ENCODE peak calls at places on chromosomes 13 and 19, in eight cellular contexts. One of them, this sample, is unnamed.

GRCh38 chr13:65926750-65927171 is 1303.4 kb downstream of the PCDH9 start:
- DNase-seq in T-helper 2 cell: no peak
- DNase-seq in T-helper 17 cell: no peak
- DNase-seq in DMS 273 treated with DMSO at 0.1 percent for 48 hours: no peak
- DNase-seq in testis: no peak
- DNase-seq in frontal cortex: no peak
- DNase-seq in stomach: peak
- DNase-seq in GM03348: no peak
- DNase-seq in this sample: peak

GRCh38 chr13:42412812-42413795 is 141.2 kb downstream of the AKAP11 start:
- DNase-seq in DMS 273 treated with DMSO at 0.1 percent for 48 hours: no peak
- DNase-seq in GM03348: no peak
- DNase-seq in frontal cortex: no peak
- DNase-seq in T-helper 2 cell: no peak
- DNase-seq in T-helper 17 cell: no peak
- DNase-seq in stomach: no peak
- DNase-seq in testis: peak
- DNase-seq in this sample: no peak

GRCh38 chr19:38684078-38684861 is 36.8 kb downstream of the ACTN4 start:
- DNase-seq in stomach: peak
- DNase-seq in DMS 273 treated with DMSO at 0.1 percent for 48 hours: peak
- DNase-seq in T-helper 2 cell: no peak
- DNase-seq in T-helper 17 cell: no peak
- DNase-seq in GM03348: peak
- DNase-seq in frontal cortex: no peak
- DNase-seq in testis: no peak
- DNase-seq in this sample: peak

GRCh38 chr19:8129061-8129460 is 20.3 kb downstream of the FBN3 start:
- DNase-seq in DMS 273 treated with DMSO at 0.1 percent for 48 hours: no peak
- DNase-seq in testis: no peak
- DNase-seq in stomach: no peak
- DNase-seq in T-helper 2 cell: no peak
- DNase-seq in GM03348: no peak
- DNase-seq in frontal cortex: no peak
- DNase-seq in T-helper 17 cell: no peak
- DNase-seq in this sample: no peak

GRCh38 chr13:112770504-112770903 is 80.7 kb downstream of the ATP11A start:
- DNase-seq in T-helper 17 cell: no peak
- DNase-seq in stomach: no peak
- DNase-seq in GM03348: no peak
- DNase-seq in DMS 273 treated with DMSO at 0.1 percent for 48 hours: no peak
- DNase-seq in T-helper 2 cell: no peak
- DNase-seq in frontal cortex: no peak
- DNase-seq in testis: no peak
- DNase-seq in this sample: no peak

GRCh38 chr13:110193491-110193890 is 113.5 kb downstream of the COL4A1 start:
- DNase-seq in frontal cortex: no peak
- DNase-seq in T-helper 2 cell: no peak
- DNase-seq in DMS 273 treated with DMSO at 0.1 percent for 48 hours: no peak
- DNase-seq in stomach: no peak
- DNase-seq in testis: no peak
- DNase-seq in T-helper 17 cell: no peak
- DNase-seq in GM03348: no peak
- DNase-seq in this sample: no peak

GRCh38 chr19:13953021-13953531 is 767 bp downstream of the DCAF15 start:
- DNase-seq in T-helper 2 cell: no peak
- DNase-seq in frontal cortex: no peak
- DNase-seq in testis: peak
- DNase-seq in T-helper 17 cell: no peak
- DNase-seq in DMS 273 treated with DMSO at 0.1 percent for 48 hours: no peak
- DNase-seq in stomach: peak
- DNase-seq in GM03348: peak
- DNase-seq in this sample: peak

GRCh38 chr19:4066682-4067395 is at the start of gene ZBTB7A:
- DNase-seq in stomach: peak
- DNase-seq in T-helper 2 cell: peak
- DNase-seq in testis: peak
- DNase-seq in frontal cortex: peak
- DNase-seq in T-helper 17 cell: peak
- DNase-seq in DMS 273 treated with DMSO at 0.1 percent for 48 hours: no peak
- DNase-seq in GM03348: peak
- DNase-seq in this sample: peak

GRCh38 chr13:28531195-28531955 is 36.4 kb upstream of the FLT1 start:
- DNase-seq in DMS 273 treated with DMSO at 0.1 percent for 48 hours: no peak
- DNase-seq in T-helper 17 cell: no peak
- DNase-seq in testis: peak
- DNase-seq in stomach: peak
- DNase-seq in T-helper 2 cell: no peak
- DNase-seq in GM03348: peak
- DNase-seq in frontal cortex: peak
- DNase-seq in this sample: peak

GRCh38 chr13:106690779-106691178 is 122.8 kb upstream of the ARGLU1 start:
- DNase-seq in T-helper 17 cell: no peak
- DNase-seq in DMS 273 treated with DMSO at 0.1 percent for 48 hours: no peak
- DNase-seq in T-helper 2 cell: no peak
- DNase-seq in stomach: no peak
- DNase-seq in testis: no peak
- DNase-seq in frontal cortex: no peak
- DNase-seq in GM03348: no peak
- DNase-seq in this sample: peak

GRCh38 chr19:7739801-7740659 is 7.3 kb downstream of the CD209 start:
- DNase-seq in T-helper 17 cell: no peak
- DNase-seq in stomach: no peak
- DNase-seq in GM03348: no peak
- DNase-seq in DMS 273 treated with DMSO at 0.1 percent for 48 hours: no peak
- DNase-seq in frontal cortex: no peak
- DNase-seq in testis: peak
- DNase-seq in T-helper 2 cell: no peak
- DNase-seq in this sample: no peak

GRCh38 chr19:54551293-54551692 is 22.3 kb upstream of the LILRA2 start:
- DNase-seq in DMS 273 treated with DMSO at 0.1 percent for 48 hours: no peak
- DNase-seq in frontal cortex: no peak
- DNase-seq in GM03348: no peak
- DNase-seq in T-helper 17 cell: no peak
- DNase-seq in stomach: no peak
- DNase-seq in T-helper 2 cell: no peak
- DNase-seq in testis: no peak
- DNase-seq in this sample: no peak

GRCh38 chr19:14686411-14686810 is 3.4 kb upstream of the ZNF333 start:
- DNase-seq in testis: no peak
- DNase-seq in DMS 273 treated with DMSO at 0.1 percent for 48 hours: peak
- DNase-seq in T-helper 17 cell: no peak
- DNase-seq in stomach: no peak
- DNase-seq in frontal cortex: no peak
- DNase-seq in T-helper 2 cell: peak
- DNase-seq in GM03348: no peak
- DNase-seq in this sample: peak

GRCh38 chr13:111401151-111401550 is 80.7 kb downstream of the TEX29 start:
- DNase-seq in T-helper 17 cell: no peak
- DNase-seq in T-helper 2 cell: no peak
- DNase-seq in stomach: no peak
- DNase-seq in GM03348: no peak
- DNase-seq in DMS 273 treated with DMSO at 0.1 percent for 48 hours: no peak
- DNase-seq in testis: no peak
- DNase-seq in frontal cortex: no peak
- DNase-seq in this sample: no peak

GRCh38 chr19:15280915-15281683 is 48.9 kb upstream of the EPHX3 start:
- DNase-seq in GM03348: peak
- DNase-seq in frontal cortex: no peak
- DNase-seq in DMS 273 treated with DMSO at 0.1 percent for 48 hours: peak
- DNase-seq in T-helper 17 cell: no peak
- DNase-seq in stomach: peak
- DNase-seq in testis: peak
- DNase-seq in T-helper 2 cell: no peak
- DNase-seq in this sample: peak

GRCh38 chr13:108985166-108985565 is 355.8 kb downstream of the MYO16 start:
- DNase-seq in GM03348: no peak
- DNase-seq in T-helper 2 cell: no peak
- DNase-seq in T-helper 17 cell: no peak
- DNase-seq in testis: no peak
- DNase-seq in stomach: no peak
- DNase-seq in DMS 273 treated with DMSO at 0.1 percent for 48 hours: no peak
- DNase-seq in frontal cortex: no peak
- DNase-seq in this sample: no peak

GRCh38 chr19:43316591-43317319 is 36.7 kb upstream of the CD177 start:
- DNase-seq in stomach: peak
- DNase-seq in frontal cortex: no peak
- DNase-seq in testis: peak
- DNase-seq in DMS 273 treated with DMSO at 0.1 percent for 48 hours: peak
- DNase-seq in GM03348: peak
- DNase-seq in T-helper 17 cell: no peak
- DNase-seq in T-helper 2 cell: no peak
- DNase-seq in this sample: peak

GRCh38 chr19:53897459-53897858 is 11.6 kb upstream of the CACNG7 start:
- DNase-seq in stomach: no peak
- DNase-seq in DMS 273 treated with DMSO at 0.1 percent for 48 hours: no peak
- DNase-seq in GM03348: no peak
- DNase-seq in T-helper 17 cell: no peak
- DNase-seq in frontal cortex: no peak
- DNase-seq in T-helper 2 cell: no peak
- DNase-seq in testis: no peak
- DNase-seq in this sample: no peak

GRCh38 chr19:1441022-1441426 is 2.8 kb downstream of the RPS15 start:
- DNase-seq in stomach: no peak
- DNase-seq in DMS 273 treated with DMSO at 0.1 percent for 48 hours: no peak
- DNase-seq in GM03348: no peak
- DNase-seq in T-helper 2 cell: no peak
- DNase-seq in frontal cortex: no peak
- DNase-seq in T-helper 17 cell: no peak
- DNase-seq in testis: no peak
- DNase-seq in this sample: no peak

GRCh38 chr19:35562776-35563175 is 682 bp downstream of the ATP4A start:
- DNase-seq in DMS 273 treated with DMSO at 0.1 percent for 48 hours: no peak
- DNase-seq in T-helper 2 cell: no peak
- DNase-seq in testis: no peak
- DNase-seq in GM03348: no peak
- DNase-seq in frontal cortex: no peak
- DNase-seq in T-helper 17 cell: no peak
- DNase-seq in stomach: no peak
- DNase-seq in this sample: no peak

GRCh38 chr13:39049274-39049673 is 11.0 kb downstream of the NHLRC3 start:
- DNase-seq in DMS 273 treated with DMSO at 0.1 percent for 48 hours: no peak
- DNase-seq in GM03348: no peak
- DNase-seq in T-helper 17 cell: no peak
- DNase-seq in frontal cortex: no peak
- DNase-seq in testis: no peak
- DNase-seq in T-helper 2 cell: no peak
- DNase-seq in stomach: no peak
- DNase-seq in this sample: no peak

GRCh38 chr19:10565028-10565566 is 713 bp downstream of the KRI1 start:
- DNase-seq in frontal cortex: peak
- DNase-seq in GM03348: peak
- DNase-seq in testis: no peak
- DNase-seq in T-helper 2 cell: peak
- DNase-seq in T-helper 17 cell: peak
- DNase-seq in stomach: peak
- DNase-seq in DMS 273 treated with DMSO at 0.1 percent for 48 hours: no peak
- DNase-seq in this sample: peak

GRCh38 chr13:114071991-114072390 is 60.4 kb downstream of the RASA3 start:
- DNase-seq in T-helper 17 cell: no peak
- DNase-seq in T-helper 2 cell: no peak
- DNase-seq in testis: no peak
- DNase-seq in stomach: no peak
- DNase-seq in frontal cortex: no peak
- DNase-seq in GM03348: no peak
- DNase-seq in DMS 273 treated with DMSO at 0.1 percent for 48 hours: no peak
- DNase-seq in this sample: peak

GRCh38 chr13:20411638-20412342 is 113.9 kb downstream of the CRYL1 start:
- DNase-seq in testis: no peak
- DNase-seq in DMS 273 treated with DMSO at 0.1 percent for 48 hours: no peak
- DNase-seq in GM03348: no peak
- DNase-seq in frontal cortex: no peak
- DNase-seq in stomach: no peak
- DNase-seq in T-helper 17 cell: no peak
- DNase-seq in T-helper 2 cell: no peak
- DNase-seq in this sample: no peak

GRCh38 chr19:48290341-48290922 is 20.6 kb downstream of the ZNF114 start:
- DNase-seq in GM03348: peak
- DNase-seq in stomach: no peak
- DNase-seq in T-helper 17 cell: no peak
- DNase-seq in frontal cortex: no peak
- DNase-seq in T-helper 2 cell: no peak
- DNase-seq in testis: no peak
- DNase-seq in DMS 273 treated with DMSO at 0.1 percent for 48 hours: no peak
- DNase-seq in this sample: peak

GRCh38 chr13:75129331-75129730 is 352.6 kb downstream of the TBC1D4 start:
- DNase-seq in stomach: no peak
- DNase-seq in GM03348: peak
- DNase-seq in T-helper 17 cell: no peak
- DNase-seq in DMS 273 treated with DMSO at 0.1 percent for 48 hours: no peak
- DNase-seq in testis: no peak
- DNase-seq in frontal cortex: no peak
- DNase-seq in T-helper 2 cell: no peak
- DNase-seq in this sample: no peak

GRCh38 chr19:49688531-49689132 is 762 bp upstream of the ADM5 start:
- DNase-seq in stomach: no peak
- DNase-seq in testis: no peak
- DNase-seq in T-helper 17 cell: no peak
- DNase-seq in DMS 273 treated with DMSO at 0.1 percent for 48 hours: no peak
- DNase-seq in frontal cortex: no peak
- DNase-seq in GM03348: no peak
- DNase-seq in T-helper 2 cell: no peak
- DNase-seq in this sample: peak

GRCh38 chr19:9431475-9431874 is 3.9 kb downstream of the ZNF266 start:
- DNase-seq in frontal cortex: no peak
- DNase-seq in T-helper 17 cell: peak
- DNase-seq in stomach: no peak
- DNase-seq in T-helper 2 cell: no peak
- DNase-seq in DMS 273 treated with DMSO at 0.1 percent for 48 hours: no peak
- DNase-seq in testis: peak
- DNase-seq in GM03348: no peak
- DNase-seq in this sample: peak

This sample was measured in dermis blood vessel endothelial cell.